ENCODE peak calls at places on chromosomes 5 and 9, in four cellular contexts. B is spleen, M is AG09309, N is T1000. O is an unnamed sample.

GRCh38 chr9:27801511-27801910 is 228.2 kb upstream of the C9orf72 start:
- DNase-seq in N (no peak), B (no peak), M (no peak), O (no peak)

GRCh38 chr5:89513299-89514044 is 630.5 kb upstream of the MEF2C start:
- DNase-seq in M (no peak), N (no peak), B (no peak), O (no peak)

GRCh38 chr9:134320195-134320885 is 5.9 kb upstream of the RXRA start:
- DNase-seq in M (no peak), B (peak; percentile 74), N (no peak), O (no peak)

GRCh38 chr5:136141561-136141960 is 8.9 kb downstream of the SMAD5 start:
- DNase-seq in N (no peak), B (no peak), M (no peak), O (no peak)

GRCh38 chr5:39437469-39437868 is 12.7 kb upstream of the DAB2 start:
- DNase-seq in B (no peak), M (no peak), N (no peak), O (peak; percentile 50)

GRCh38 chr9:2623046-2623865 is 1.7 kb downstream of the VLDLR start:
- DNase-seq in M (no peak), B (peak; percentile 76), N (no peak), O (peak; percentile 91)

GRCh38 chr5:132063090-132063911 is 2.8 kb downstream of the IL3 start:
- DNase-seq in B (peak; percentile 92), N (peak; percentile 55), M (no peak), O (peak; percentile 58)

GRCh38 chr9:74735761-74736160 is 152.0 kb downstream of the TRPM6 start:
- DNase-seq in B (no peak), N (no peak), M (no peak), O (no peak)

GRCh38 chr5:146018461-146019375 is 82.3 kb downstream of the SH3RF2 start:
- DNase-seq in M (no peak), N (no peak), B (no peak), O (no peak)

GRCh38 chr5:73615947-73616346 is 10.0 kb upstream of the ARHGEF28 start:
- DNase-seq in M (no peak), B (no peak), N (no peak), O (no peak)

GRCh38 chr5:673140-673836 is 19.9 kb downstream of the TPPP start:
- DNase-seq in B (peak; percentile 75), N (no peak), M (no peak), O (no peak)

GRCh38 chr9:3498691-3499090 is 27.1 kb downstream of the RFX3 start:
- DNase-seq in N (no peak), B (no peak), M (no peak), O (peak; percentile 34)

GRCh38 chr9:132721661-132722060 is 51.4 kb downstream of the GTF3C4 start:
- DNase-seq in B (peak; percentile 31), M (no peak), N (no peak), O (no peak)

GRCh38 chr9:92176068-92176799 is 61.0 kb upstream of the SPTLC1 start:
- DNase-seq in N (no peak), M (no peak), B (no peak), O (no peak)

GRCh38 chr5:35232124-35232523 is 1.8 kb upstream of the PRLR start:
- DNase-seq in B (no peak), N (no peak), M (no peak), O (no peak)

GRCh38 chr9:38022995-38023394 is 46.0 kb downstream of the SHB start:
- DNase-seq in B (no peak), N (no peak), M (no peak), O (no peak)

GRCh38 chr9:81687521-81688261 is 1.7 kb downstream of the TLE1 start:
- DNase-seq in B (peak; percentile 89), M (no peak), N (no peak), O (no peak)

GRCh38 chr9:69443178-69443577 is 118.2 kb downstream of the ENTREP1 start:
- DNase-seq in B (no peak), N (no peak), M (no peak), O (no peak)

GRCh38 chr5:154367101-154367500 is 78.7 kb upstream of the SAP30L start:
- DNase-seq in M (no peak), N (no peak), B (no peak), O (no peak)

O was measured in kidney glomerular epithelial cell.